ENCODE peak calls at places on chromosomes 12 and 14, in seven cellular contexts. E, B, O, L, R, N and H are unnamed samples. For H3K4me1, the result is how much of the 10 kb centered on the place peaks cover.

GRCh38 chr12:48903363-48903981 is 21.8 kb downstream of the FKBP11 start:
- DNase-seq in R (peak), E (no peak), O (no peak), B (no peak), N (no peak), L (no peak), H (no peak)

GRCh38 chr12:28021704-28022103 is 49.2 kb upstream of the PTHLH start:
- DNase-seq in L (no peak), E (no peak), N (no peak), R (no peak), O (no peak), B (no peak), H (no peak)

GRCh38 chr12:126772171-126772864 is 1494.7 kb upstream of the TMEM132C start:
- DNase-seq in E (no peak), N (no peak), O (no peak), L (no peak), R (peak), B (peak), H (no peak)

GRCh38 chr14:68084256-68084655 is 264.7 kb downstream of the RAD51B start:
- DNase-seq in L (no peak), O (no peak), R (peak), E (peak), N (no peak), B (no peak), H (no peak)

GRCh38 chr12:2944401-2945047 is 14.7 kb upstream of the TEAD4 start:
- DNase-seq in R (peak), N (peak), L (peak), O (no peak), B (no peak), E (peak), H (peak)

GRCh38 chr12:31234955-31235867 is 90.7 kb downstream of the SINHCAF start:
- DNase-seq in R (peak), B (peak), L (no peak), E (peak), N (no peak), O (no peak), H (peak)

GRCh38 chr12:7907009-7907408 is 29.0 kb downstream of the SLC2A3 start:
- DNase-seq in E (peak), R (peak), B (peak), L (no peak), O (no peak), N (no peak), H (peak)

GRCh38 chr12:28543021-28543890 is 353.0 kb downstream of the CCDC91 start:
- DNase-seq in E (peak), L (no peak), B (no peak), N (no peak), O (no peak), R (no peak), H (no peak)

GRCh38 chr12:50637870-50638481 is 125.9 kb upstream of the ATF1 start:
- DNase-seq in L (peak), E (peak), O (no peak), B (peak), R (peak), N (no peak), H (no peak)

GRCh38 chr12:65449400-65449799 is 170.9 kb downstream of the MSRB3 start:
- DNase-seq in R (peak), L (no peak), E (peak), N (no peak), O (no peak), B (peak), H (no peak)

GRCh38 chr14:95294320-95294719 is 25.4 kb downstream of the CLMN start:
- DNase-seq in E (no peak), O (no peak), N (no peak), L (no peak), B (no peak), R (no peak), H (no peak)

GRCh38 chr12:59744564-59744963 is 148.7 kb downstream of the SLC16A7 start:
- DNase-seq in O (no peak), L (no peak), E (no peak), R (no peak), B (no peak), N (no peak), H (no peak)

GRCh38 chr12:25251749-25252148 is 1.0 kb upstream of the KRAS start:
- DNase-seq in R (no peak), O (no peak), L (no peak), E (no peak), N (no peak), B (no peak), H (no peak)

GRCh38 chr12:116276433-116277216 is 868 bp downstream of the MED13L start:
- DNase-seq in N (peak), E (peak), B (peak), O (peak), R (peak), L (peak), H (peak)

GRCh38 chr12:32901553-32901952 is 5.0 kb upstream of the PKP2 start:
- DNase-seq in N (no peak), E (no peak), O (no peak), L (no peak), B (peak), R (no peak), H (no peak)

GRCh38 chr12:79949098-79949497 is 14.2 kb upstream of the PPP1R12A start:
- DNase-seq in R (no peak), L (no peak), B (no peak), E (no peak), N (no peak), O (no peak), H (no peak)

GRCh38 chr12:42084522-42084921 is 60.2 kb downstream of the GXYLT1 start:
- DNase-seq in R (peak), E (no peak), O (no peak), L (no peak), N (no peak), B (no peak), H (no peak)

GRCh38 chr14:21093769-21094681 is 4.4 kb downstream of the ZNF219 start:
- DNase-seq in L (no peak), B (no peak), E (no peak), R (no peak), O (no peak), N (no peak), H (peak)

GRCh38 chr12:49298160-49298559 is 3.2 kb downstream of the PRPH start:
- DNase-seq in L (no peak), R (no peak), N (no peak), O (no peak), B (no peak), E (no peak), H (no peak)

GRCh38 chr12:104669851-104670337 is 213.1 kb downstream of the CHST11 start:
- DNase-seq in L (no peak), O (peak), N (peak), R (peak), B (peak), E (peak), H (peak)

GRCh38 chr14:61609143-61609851 is 86.0 kb upstream of the HIF1A start:
- DNase-seq in O (no peak), E (peak), L (no peak), R (peak), N (no peak), B (peak), H (no peak)

GRCh38 chr14:55976219-55976618 is 142.0 kb upstream of the PELI2 start:
- DNase-seq in O (no peak), E (no peak), N (no peak), L (no peak), R (no peak), B (no peak), H (peak)

GRCh38 chr12:8664228-8664963 is 1.8 kb upstream of the MFAP5 start:
- DNase-seq in B (no peak), L (no peak), E (no peak), R (no peak), O (no peak), N (no peak), H (no peak)

GRCh38 chr12:76037130-76038105 is 5.8 kb upstream of the PHLDA1 start:
- DNase-seq in B (peak), E (peak), R (peak), L (peak), N (peak), O (no peak), H (peak)

GRCh38 chr12:15979096-15980091 is 68.3 kb downstream of the DERA start:
- DNase-seq in N (no peak), O (no peak), L (no peak), R (peak), E (peak), B (peak), H (peak)

GRCh38 chr12:56014205-56014604 is 6.6 kb upstream of the IKZF4 start:
- DNase-seq in E (no peak), O (no peak), N (no peak), B (no peak), L (no peak), R (no peak), H (peak)

DNA sequence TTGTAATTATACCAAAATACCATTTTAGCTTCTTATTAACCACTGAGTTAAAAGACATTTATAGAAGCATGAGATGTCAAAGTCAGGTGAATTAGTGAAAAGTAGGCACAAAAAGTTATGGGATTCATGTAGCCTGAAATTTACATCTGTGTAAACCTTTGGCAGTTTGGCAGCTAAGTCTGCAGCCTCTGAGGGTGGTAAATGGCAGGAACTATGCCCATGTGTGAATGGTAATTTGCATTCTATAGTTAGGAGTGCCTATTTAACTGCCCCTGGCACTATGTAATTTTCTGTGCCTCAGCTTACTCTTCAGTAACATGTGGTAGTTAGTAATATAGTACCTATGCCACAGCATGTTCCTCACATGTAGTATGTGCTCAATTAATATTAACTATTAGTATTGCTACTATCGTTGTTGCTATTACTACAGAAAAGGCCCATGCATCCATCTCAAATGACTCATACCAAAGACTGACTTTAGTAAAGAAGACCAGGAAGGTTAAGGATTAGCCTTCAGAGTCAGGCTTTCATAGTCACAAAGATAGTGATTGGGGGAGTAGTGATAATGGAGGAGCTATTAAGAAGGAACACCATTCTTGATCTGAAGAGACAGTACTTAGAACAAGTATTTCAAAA is 258.7 kb upstream of the BTG1 start:
- DNase-seq in R (no peak), B (no peak), L (no peak), E (no peak), N (no peak), O (no peak), H (no peak)
- H3K4me1 ChIP-seq in R (under half), B (under half), L (half or more), E (under half), N (under half), O (under half), H (under half)

GRCh38 chr14:69633238-69633637 is 21.8 kb downstream of the SUSD6 start:
- DNase-seq in E (no peak), B (no peak), L (no peak), N (no peak), O (no peak), R (no peak), H (no peak)

GRCh38 chr14:69636718-69637480 is 25.5 kb downstream of the SUSD6 start:
- DNase-seq in L (no peak), O (no peak), E (no peak), B (no peak), N (no peak), R (no peak), H (no peak)

GRCh38 chr14:69636051-69636639 is 24.7 kb downstream of the SUSD6 start:
- DNase-seq in O (no peak), N (no peak), L (no peak), R (no peak), E (no peak), B (no peak), H (no peak)

GRCh38 chr14:69632752-69633151 is 21.4 kb downstream of the SUSD6 start:
- DNase-seq in E (no peak), R (no peak), O (no peak), B (no peak), L (no peak), N (no peak), H (no peak)

DNA sequence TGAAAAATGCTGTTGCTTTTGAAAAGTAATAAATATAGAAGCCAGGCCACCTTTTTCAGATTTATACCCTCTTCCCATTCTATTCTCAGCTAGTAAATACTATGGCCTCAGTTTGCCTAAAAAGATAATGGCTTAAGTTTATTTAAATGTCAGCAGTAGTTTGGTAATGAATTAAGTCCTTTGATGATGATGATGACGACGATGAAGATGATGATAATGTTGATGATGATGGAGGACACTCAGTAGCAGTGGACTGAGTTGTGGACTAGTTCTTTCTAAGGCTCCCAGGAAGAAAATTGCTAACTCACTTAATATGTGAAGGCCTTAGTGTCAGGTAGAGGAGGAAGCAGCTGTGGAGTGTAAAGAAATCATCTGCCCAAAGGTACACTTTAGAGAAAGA is 23.5 kb downstream of the SUSD6 start:
- DNase-seq in R (no peak), L (no peak), E (no peak), N (no peak), B (no peak), O (no peak), H (no peak)
- H3K4me1 ChIP-seq in R (half or more), L (half or more), E (under half), N (under half), B (under half), O (half or more), H (under half)

GRCh38 chr14:60248697-60249314 is at the start of gene PPM1A:
- DNase-seq in N (peak), B (peak), E (peak), L (peak), O (peak), R (peak), H (peak)
- H3K4me1 ChIP-seq in N (under half), B (under half), E (under half), L (under half), O (under half), R (under half), H (under half)

GRCh38 chr12:43100231-43100630 is 451.8 kb downstream of the ADAMTS20 start:
- DNase-seq in E (no peak), N (no peak), L (no peak), B (no peak), O (no peak), R (no peak), H (no peak)

GRCh38 chr12:43103866-43104265 is 448.1 kb downstream of the ADAMTS20 start:
- DNase-seq in N (no peak), L (no peak), O (no peak), B (no peak), E (no peak), R (no peak), H (no peak)

GRCh38 chr12:43105426-43105981 is 446.5 kb downstream of the ADAMTS20 start:
- DNase-seq in E (no peak), O (no peak), B (no peak), L (no peak), N (no peak), R (no peak), H (no peak)

GRCh38 chr12:43104524-43104923 is 447.5 kb downstream of the ADAMTS20 start:
- DNase-seq in B (peak), E (peak), R (peak), L (no peak), N (no peak), O (no peak), H (no peak)

GRCh38 chr12:43102506-43103269 is 449.3 kb downstream of the ADAMTS20 start:
- DNase-seq in E (no peak), L (no peak), B (no peak), O (no peak), R (no peak), N (no peak), H (no peak)
- H3K4me1 ChIP-seq in E (under half), L (under half), B (under half), O (under half), R (under half), N (under half), H (under half)

DNA sequence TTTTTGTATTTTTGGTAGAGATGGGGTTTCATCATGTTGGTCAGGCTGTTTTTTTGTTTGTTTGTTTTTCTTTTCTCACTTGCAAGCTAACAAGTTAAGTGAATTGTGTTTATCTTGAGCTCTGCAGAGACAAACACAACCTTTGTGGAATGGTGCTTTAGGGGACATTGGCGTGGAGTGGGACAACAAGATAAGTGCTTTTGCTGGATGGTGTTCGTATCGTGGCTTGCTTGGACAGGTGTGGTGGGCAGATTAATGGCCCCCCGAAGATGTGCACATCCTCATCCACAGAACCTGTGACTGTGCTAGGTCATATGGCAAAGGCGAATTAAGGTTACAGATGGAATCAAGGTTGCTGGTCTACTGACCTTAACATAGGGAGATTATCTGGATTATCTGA is 7.0 kb downstream of the MLXIP start:
- DNase-seq in L (no peak), N (no peak), E (no peak), R (no peak), B (no peak), O (no peak), H (no peak)
- H3K4me1 ChIP-seq in L (half or more), N (under half), E (under half), R (under half), B (under half), O (under half), H (under half)

GRCh38 chr12:57093412-57094193 is 4.7 kb downstream of the NAB2 start:
- DNase-seq in E (peak), L (peak), B (peak), N (peak), R (peak), O (peak), H (peak)
- H3K4me1 ChIP-seq in E (under half), L (under half), B (under half), N (under half), R (under half), O (under half), H (under half)

DNA sequence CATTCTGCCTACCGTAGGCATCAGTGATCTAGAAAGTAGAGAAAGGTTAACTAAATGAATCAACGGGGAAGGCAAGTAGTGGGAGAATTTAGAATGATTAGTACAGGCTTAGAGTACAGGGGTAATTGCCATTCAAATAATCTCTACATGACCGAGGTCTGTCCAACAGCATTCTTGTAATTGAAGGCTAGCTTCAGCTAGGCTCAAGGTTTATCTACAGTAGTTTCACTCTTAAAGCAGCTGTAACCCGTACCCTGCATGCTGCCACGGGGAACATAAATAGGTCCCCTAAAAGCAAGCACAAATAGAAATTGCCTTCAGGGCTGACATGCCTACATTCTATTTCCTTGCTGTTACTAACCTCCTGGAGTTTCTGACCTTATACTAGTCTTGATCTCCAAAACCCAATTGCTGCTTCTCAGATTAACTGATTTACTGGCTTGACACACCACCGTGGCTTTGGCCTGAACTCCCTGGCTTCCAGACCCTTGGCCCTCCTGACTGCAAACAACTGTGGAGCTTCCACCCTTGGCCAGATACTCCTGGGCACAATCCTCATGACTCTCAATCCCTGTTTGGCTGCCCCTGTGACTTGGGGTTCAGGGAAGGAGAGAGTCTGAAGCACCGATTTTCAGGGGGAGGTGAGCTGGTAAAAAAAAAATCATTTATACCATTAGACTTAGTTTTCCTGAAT is 242.1 kb upstream of the FOXN3 start:
- DNase-seq in R (no peak), O (no peak), B (no peak), E (no peak), L (no peak), N (no peak), H (no peak)
- H3K4me1 ChIP-seq in R (under half), O (under half), B (under half), E (under half), L (under half), N (under half), H (under half)